ENCODE peak calls at places on chromosomes 7 and 10, in ten cellular contexts. P is AG09319, Z is progenitor cell of endocrine pancreas, Q is endothelial cell of umbilical vein, S is nephron progenitor cell, V is endodermal cell, X is upper lobe of right lung, W is GM10248, F is NB4, Y is HCT116. O is an unnamed sample.

GRCh38 chr7:123494193-123494796 is 40.1 kb downstream of the IQUB start:
- DNase-seq in V (no peak), X (no peak), Q (peak), W (peak), Y (peak), F (peak), S (peak), Z (no peak), P (no peak), O (no peak)

GRCh38 chr7:79988642-79989041 is 146.0 kb upstream of the GNAI1 start:
- DNase-seq in Z (no peak), W (no peak), S (no peak), P (no peak), Y (no peak), X (no peak), F (no peak), V (no peak), Q (no peak), O (no peak)

GRCh38 chr7:75995996-75996395 is 1.6 kb upstream of the TMEM120A start:
- DNase-seq in X (no peak), W (no peak), Z (no peak), V (no peak), Y (no peak), S (no peak), Q (no peak), F (no peak), P (no peak), O (no peak)

GRCh38 chr7:120996333-120996982 is 7.9 kb downstream of the CPED1 start:
- DNase-seq in Z (no peak), Q (peak), X (no peak), Y (no peak), V (no peak), F (peak), W (no peak), S (no peak), P (peak), O (no peak)

GRCh38 chr7:74093671-74094223 is 10.1 kb downstream of the LIMK1 start:
- DNase-seq in Q (no peak), F (no peak), X (no peak), Z (no peak), P (no peak), V (peak), S (no peak), Y (no peak), W (no peak), O (no peak)

GRCh38 chr10:121032460-121032859 is 181.3 kb downstream of the WDR11 start:
- DNase-seq in Q (no peak), F (peak), V (no peak), Z (no peak), S (no peak), Y (no peak), P (no peak), X (no peak), W (no peak), O (no peak)

GRCh38 chr10:15141136-15142067 is 27.1 kb downstream of the NMT2 start:
- DNase-seq in F (no peak), P (no peak), X (no peak), W (peak), S (no peak), Q (no peak), Z (no peak), Y (no peak), V (no peak), O (no peak)

GRCh38 chr10:35335718-35336083 is 608 bp upstream of the CCNY start:
- DNase-seq in Y (no peak), X (no peak), Z (no peak), W (no peak), S (no peak), V (peak), F (peak), Q (no peak), P (no peak), O (no peak)

GRCh38 chr7:149432121-149432691 is 28.7 kb downstream of the ZNF777 start:
- DNase-seq in X (no peak), S (no peak), F (no peak), V (peak), Y (no peak), P (no peak), Z (no peak), Q (no peak), W (no peak), O (no peak)

GRCh38 chr10:62514079-62514693 is 140.0 kb downstream of the ZNF365 start:
- DNase-seq in V (peak), P (no peak), W (no peak), Z (no peak), X (no peak), S (no peak), Q (no peak), Y (no peak), F (peak), O (no peak)

GRCh38 chr10:122986340-122986739 is 6.1 kb downstream of the PSTK start:
- DNase-seq in S (no peak), Y (no peak), F (no peak), Q (no peak), P (no peak), V (no peak), X (no peak), Z (no peak), W (no peak), O (no peak)

GRCh38 chr10:104350146-104350635 is 3.4 kb upstream of the CFAP58 start:
- DNase-seq in P (no peak), W (peak), S (no peak), Z (no peak), X (no peak), Q (peak), F (peak), V (peak), Y (peak), O (no peak)

GRCh38 chr7:139982927-139983925 is 79.5 kb downstream of the PARP12 start:
- DNase-seq in F (no peak), Z (no peak), W (no peak), S (no peak), Y (no peak), Q (no peak), V (no peak), X (no peak), P (no peak), O (no peak)

GRCh38 chr7:151795168-151795754 is 81.7 kb downstream of the PRKAG2 start:
- DNase-seq in S (no peak), V (no peak), P (no peak), Q (no peak), X (peak), W (peak), Z (no peak), Y (no peak), F (no peak), O (no peak)

GRCh38 chr10:35650894-35651293 is 8.8 kb upstream of the FZD8 start:
- DNase-seq in X (no peak), F (no peak), Z (no peak), Q (no peak), W (no peak), V (no peak), S (no peak), P (no peak), Y (no peak), O (no peak)

GRCh38 chr7:76000566-76000965 is 6.2 kb upstream of the TMEM120A start:
- DNase-seq in F (no peak), Z (no peak), Q (no peak), V (no peak), Y (no peak), X (no peak), W (no peak), S (no peak), P (no peak), O (no peak)

GRCh38 chr10:72665925-72666324 is 26.0 kb upstream of the MCU start:
- DNase-seq in P (peak), Q (peak), Z (no peak), Y (no peak), W (no peak), F (no peak), X (no peak), V (no peak), S (no peak), O (no peak)

GRCh38 chr7:130917669-130918128 is 183.7 kb upstream of the KLF14 start:
- DNase-seq in Z (no peak), Y (no peak), X (no peak), W (no peak), F (peak), P (no peak), Q (peak), S (no peak), V (no peak), O (no peak)

GRCh38 chr10:95406651-95407280 is 116.0 kb upstream of the PDLIM1 start:
- DNase-seq in F (no peak), Q (no peak), S (no peak), Y (no peak), Z (no peak), V (peak), X (peak), W (no peak), P (no peak), O (no peak)

GRCh38 chr10:132886211-132887099 is 55.9 kb downstream of the CFAP46 start:
- DNase-seq in V (no peak), X (peak), P (no peak), Y (no peak), F (peak), S (no peak), W (no peak), Q (no peak), Z (no peak), O (no peak)

GRCh38 chr7:41065663-41066062 is 637.2 kb downstream of the INHBA start:
- DNase-seq in F (no peak), X (no peak), Y (no peak), W (no peak), V (no peak), S (no peak), Q (no peak), Z (no peak), P (no peak), O (no peak)

GRCh38 chr7:53426145-53426750 is 390.8 kb downstream of the POM121L12 start:
- DNase-seq in Z (no peak), W (no peak), F (no peak), Q (no peak), Y (no peak), V (no peak), X (no peak), P (no peak), S (no peak), O (no peak)

GRCh38 chr10:101155896-101156295 is 24.8 kb downstream of the TLX1 start:
- DNase-seq in X (no peak), F (no peak), Z (no peak), P (no peak), Y (no peak), Q (no peak), S (no peak), V (peak), W (no peak), O (no peak)

GRCh38 chr10:49090696-49091338 is 24.5 kb downstream of the VSTM4 start:
- DNase-seq in Y (no peak), P (no peak), Z (no peak), X (peak), V (peak), S (no peak), W (no peak), Q (no peak), F (no peak), O (no peak)

GRCh38 chr10:49166804-49167628 is 21.2 kb downstream of the TMEM273 start:
- DNase-seq in Z (no peak), W (no peak), V (no peak), Y (no peak), F (no peak), S (no peak), X (no peak), Q (no peak), P (no peak), O (no peak)

GRCh38 chr10:132655735-132656134 is 118.1 kb downstream of the INPP5A start:
- DNase-seq in P (no peak), X (no peak), Z (no peak), V (no peak), Q (no peak), Y (no peak), F (no peak), W (no peak), S (no peak), O (no peak)

GRCh38 chr10:59234814-59235429 is 58.5 kb downstream of the PHYHIPL start:
- DNase-seq in V (peak), F (peak), Q (peak), S (peak), Z (no peak), W (no peak), Y (peak), X (no peak), P (no peak), O (no peak)

GRCh38 chr10:71077796-71078453 is 134.4 kb upstream of the UNC5B start:
- DNase-seq in V (peak), P (no peak), S (no peak), Z (peak), W (no peak), Y (no peak), X (peak), Q (no peak), F (no peak), O (no peak)

DNA sequence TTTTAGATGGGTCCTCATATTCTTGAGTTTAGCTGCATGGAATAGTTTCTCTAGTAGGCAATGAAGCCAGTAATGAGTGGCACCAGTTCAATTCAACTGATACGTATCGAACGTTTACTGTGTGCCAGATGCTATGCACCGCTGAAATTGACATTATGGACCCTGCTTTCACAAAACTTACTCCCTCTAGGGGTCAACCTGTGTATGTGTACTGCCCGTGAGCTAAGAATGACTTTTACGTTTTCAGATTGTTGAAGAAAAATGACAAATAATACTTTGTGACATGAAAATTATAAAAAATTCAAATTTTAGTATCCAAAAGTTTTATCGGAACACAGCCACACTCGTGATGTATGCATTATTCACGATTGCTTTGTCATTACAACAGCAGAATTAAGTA is 95.5 kb downstream of the ZMYND11 start:
- DNase-seq in X (no peak), S (no peak), W (no peak), Z (no peak), F (peak), P (no peak), V (no peak), Q (peak), Y (peak), O (no peak)
- TF ChIP-seq CTCF in X (peak), S (peak), W (no peak), Z (peak), F (peak), P (no peak), V (peak), Q (peak), Y (peak), O (peak)

GRCh38 chr7:106952658-106953231 is 87.7 kb downstream of the PIK3CG start:
- DNase-seq in P (no peak), Z (no peak), Q (no peak), F (no peak), X (no peak), V (peak), S (no peak), W (no peak), Y (no peak), O (no peak)
- TF ChIP-seq CTCF in P (no peak), Z (no peak), Q (no peak), F (no peak), X (no peak), V (no peak), S (no peak), W (no peak), Y (no peak), O (no peak)

GRCh38 chr10:112083526-112083925 is 100.0 kb downstream of the GPAM start:
- DNase-seq in X (no peak), P (no peak), V (no peak), Y (no peak), F (no peak), S (no peak), Z (no peak), Q (no peak), W (no peak), O (no peak)

GRCh38 chr10:112080284-112080683 is 103.3 kb downstream of the GPAM start:
- DNase-seq in Z (no peak), S (no peak), P (no peak), W (no peak), Q (no peak), Y (no peak), X (no peak), V (no peak), F (no peak), O (no peak)

GRCh38 chr10:112078003-112078402 is 105.6 kb downstream of the GPAM start:
- DNase-seq in Z (no peak), Y (no peak), X (no peak), W (no peak), F (no peak), P (no peak), S (no peak), Q (no peak), V (no peak), O (no peak)

GRCh38 chr10:112087953-112088352 is 95.6 kb downstream of the GPAM start:
- DNase-seq in X (no peak), Q (no peak), W (no peak), P (no peak), S (no peak), V (no peak), F (no peak), Z (no peak), Y (no peak), O (no peak)

DNA sequence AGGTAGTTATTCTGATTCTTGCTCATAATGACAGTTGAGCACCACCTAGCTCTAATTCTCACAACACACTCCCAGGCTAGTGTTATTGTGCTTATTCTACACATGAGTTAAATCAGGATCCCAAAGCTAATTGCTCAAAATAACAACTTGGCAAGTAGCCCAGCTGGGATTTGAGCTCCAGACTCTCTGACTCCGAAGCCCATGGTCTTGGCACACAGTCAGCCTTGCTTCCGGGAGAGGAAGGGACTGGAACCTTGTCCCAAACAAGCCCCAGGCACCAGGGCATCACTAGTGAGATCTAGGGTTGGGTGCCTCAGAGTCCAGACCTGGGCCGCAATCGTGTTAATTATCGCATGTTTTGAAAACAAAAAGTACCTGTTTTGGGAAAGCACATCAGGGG is 101.4 kb downstream of the GPAM start:
- DNase-seq in Z (no peak), W (no peak), Q (no peak), F (no peak), Y (no peak), S (no peak), P (no peak), X (no peak), V (no peak), O (no peak)
- TF ChIP-seq CTCF in Z (no peak), W (no peak), Q (no peak), F (no peak), Y (no peak), S (no peak), P (no peak), X (no peak), V (no peak), O (peak)

DNA sequence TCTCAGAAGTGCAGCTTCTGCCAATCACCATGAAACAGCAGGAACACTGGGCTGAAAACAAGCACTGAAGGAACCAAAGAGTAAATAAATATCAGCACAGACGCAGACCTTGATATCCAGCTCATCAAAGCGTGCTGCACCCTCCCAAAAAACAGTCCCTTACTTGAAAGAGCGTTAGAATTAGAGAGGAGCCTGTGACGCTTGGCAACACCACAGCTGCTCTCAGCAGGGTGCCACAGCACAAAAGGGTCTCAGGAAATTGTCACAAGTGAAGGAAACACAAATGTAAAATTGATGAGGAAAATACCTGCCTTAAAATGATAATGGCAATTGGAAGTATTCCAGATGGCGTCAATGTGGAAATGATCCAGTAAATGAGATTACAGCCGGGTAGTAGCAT is 39.4 kb downstream of the KLF6 start:
- DNase-seq in V (no peak), X (no peak), W (no peak), Z (no peak), Y (no peak), S (no peak), P (no peak), Q (no peak), F (no peak), O (no peak)
- TF ChIP-seq CTCF in V (no peak), X (no peak), W (no peak), Z (no peak), Y (no peak), S (no peak), P (no peak), Q (no peak), F (no peak), O (no peak)

GRCh38 chr7:114979388-114979787 is 57.5 kb downstream of the MDFIC start:
- DNase-seq in Q (peak), S (no peak), Y (peak), Z (no peak), W (no peak), V (no peak), P (peak), F (no peak), X (no peak), O (no peak)
- TF ChIP-seq CTCF in Q (no peak), S (no peak), Y (no peak), Z (no peak), W (no peak), V (no peak), P (no peak), F (no peak), X (no peak), O (no peak)

DNA sequence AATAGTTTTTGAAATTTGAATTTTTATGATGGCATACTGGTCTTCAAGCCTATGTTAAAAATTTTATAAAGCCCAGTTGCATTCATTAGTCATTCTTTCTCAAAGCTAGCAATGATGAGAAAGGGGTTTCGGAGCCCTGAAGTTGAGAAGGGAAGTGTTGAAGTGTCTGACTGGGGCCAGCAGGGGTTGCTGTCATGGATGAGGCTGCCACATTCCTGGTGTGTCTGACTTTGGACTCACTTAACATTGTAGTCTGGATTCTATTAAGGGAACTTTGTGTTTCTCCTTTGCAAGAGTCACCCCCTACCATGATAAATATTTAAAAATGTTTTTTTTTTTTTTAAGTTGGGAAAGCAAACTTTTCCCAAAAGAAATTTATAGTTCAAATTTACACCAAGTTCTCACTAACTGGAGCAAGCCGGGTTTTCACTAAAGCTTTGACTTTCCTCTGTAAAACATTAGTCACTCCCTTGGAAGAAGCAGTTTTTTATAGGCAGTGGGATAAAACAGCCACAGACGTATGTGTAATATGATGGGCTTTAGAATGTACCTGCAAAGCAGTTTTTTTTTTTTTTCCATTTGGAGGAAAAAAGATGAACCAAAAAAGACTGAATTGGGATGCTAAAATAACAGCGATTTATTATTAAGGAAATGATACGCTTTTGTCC is 243.6 kb downstream of the TWIST1 start:
- DNase-seq in X (no peak), F (no peak), P (no peak), S (peak), V (peak), Z (no peak), Y (no peak), Q (no peak), W (no peak), O (no peak)
- TF ChIP-seq CTCF in X (no peak), F (peak), P (peak), S (peak), V (peak), Z (peak), Y (peak), Q (no peak), W (no peak), O (peak)

GRCh38 chr7:84985073-84985784 is 201.6 kb downstream of the SEMA3D start:
- DNase-seq in Y (no peak), V (no peak), X (no peak), P (no peak), W (no peak), Z (no peak), S (no peak), F (no peak), Q (peak), O (no peak)
- TF ChIP-seq CTCF in Y (peak), V (no peak), X (no peak), P (no peak), W (no peak), Z (no peak), S (no peak), F (no peak), Q (no peak), O (no peak)

O was measured in D721Med.